ENCODE peak calls at places on chromosome 14, in nine cellular contexts. J is CD8-positive, alpha-beta T cell; H is prostate gland; P is tibial nerve; I is hepatocyte; W is heart right ventricle; Z is IMR-90; N is osteoblast; C is PC-3. T is an unnamed sample. For H3K36me3, the result is how much of the 10 kb centered on the place peaks cover.

GRCh38 chr14:68704736-68705720 is 87.8 kb downstream of the ZFP36L1 start:
- DNase-seq in J (no peak), H (peak), P (no peak), I (no peak), W (no peak), Z (peak), N (peak), C (peak), T (peak)

GRCh38 chr14:38366374-38366773 is 110.5 kb upstream of the CLEC14A start:
- DNase-seq in J (no peak), H (no peak), P (no peak), I (no peak), W (no peak), Z (no peak), N (no peak), C (peak), T (no peak)

GRCh38 chr14:99118946-99119345 is 153.1 kb downstream of the BCL11B start:
- DNase-seq in J (no peak), H (no peak), P (no peak), I (no peak), W (no peak), Z (no peak), N (no peak), C (no peak), T (peak)

GRCh38 chr14:75995372-75996041 is 9.9 kb downstream of the IFT43 start:
- DNase-seq in J (no peak), H (no peak), P (peak), I (no peak), W (peak), Z (peak), N (no peak), C (no peak), T (peak)

GRCh38 chr14:104681689-104682074 is 7.7 kb upstream of the INF2 start:
- DNase-seq in J (no peak), H (peak), P (peak), I (peak), W (peak), Z (peak), N (peak), C (peak), T (peak)

GRCh38 chr14:64787619-64788018 is 83.4 kb downstream of the PLEKHG3 start:
- DNase-seq in J (no peak), H (no peak), P (no peak), I (no peak), W (no peak), Z (no peak), N (no peak), C (no peak), T (no peak)

GRCh38 chr14:20681348-20682126 is 2.8 kb upstream of the RNASE4 start:
- DNase-seq in J (peak), H (peak), P (peak), I (peak), W (peak), Z (peak), N (peak), C (peak), T (peak)

GRCh38 chr14:90061849-90062794 is at the start of gene KCNK13:
- DNase-seq in J (no peak), H (peak), P (no peak), I (peak), W (peak), Z (no peak), N (peak), C (peak), T (peak)

GRCh38 chr14:76376001-76376404 is at the start of gene ESRRB:
- DNase-seq in J (no peak), H (no peak), P (no peak), I (peak), W (no peak), Z (peak), N (no peak), C (no peak), T (peak)

GRCh38 chr14:37091651-37092050 is 80.8 kb downstream of the SLC25A21 start:
- DNase-seq in J (no peak), H (no peak), P (no peak), I (no peak), W (no peak), Z (peak), N (no peak), C (no peak), T (no peak)

GRCh38 chr14:91872011-91872476 is 4.7 kb upstream of the TC2N start:
- DNase-seq in J (peak), H (no peak), P (peak), I (no peak), W (no peak), Z (no peak), N (no peak), C (peak), T (no peak)

GRCh38 chr14:67643671-67644070 is 24.0 kb downstream of the ARG2 start:
- DNase-seq in J (no peak), H (no peak), P (no peak), I (no peak), W (no peak), Z (no peak), N (no peak), C (no peak), T (no peak)

GRCh38 chr14:25400607-25401206 is 350.8 kb upstream of the STXBP6 start:
- DNase-seq in J (peak), H (peak), P (peak), I (peak), W (no peak), Z (peak), N (no peak), C (peak), T (peak)

GRCh38 chr14:95469134-95469481 is 47.3 kb downstream of the SYNE3 start:
- DNase-seq in J (no peak), H (no peak), P (no peak), I (no peak), W (no peak), Z (no peak), N (no peak), C (no peak), T (no peak)

GRCh38 chr14:103361868-103362267 is 23.3 kb upstream of the MARK3 start:
- DNase-seq in J (no peak), H (no peak), P (no peak), I (no peak), W (no peak), Z (peak), N (peak), C (peak), T (no peak)

GRCh38 chr14:56774503-56774902 is 35.8 kb downstream of the OTX2 start:
- DNase-seq in J (no peak), H (no peak), P (no peak), I (no peak), W (no peak), Z (no peak), N (no peak), C (no peak), T (peak)

GRCh38 chr14:34496007-34496678 is 34.1 kb upstream of the SPTSSA start:
- DNase-seq in J (no peak), H (no peak), P (no peak), I (no peak), W (peak), Z (no peak), N (no peak), C (no peak), T (no peak)

GRCh38 chr14:84482256-84483071 is 1047.5 kb upstream of the FLRT2 start:
- DNase-seq in J (no peak), H (no peak), P (no peak), I (no peak), W (no peak), Z (peak), N (no peak), C (peak), T (no peak)

GRCh38 chr14:66247662-66248061 is 238.5 kb upstream of the CCDC196 start:
- DNase-seq in J (no peak), H (no peak), P (no peak), I (no peak), W (no peak), Z (no peak), N (no peak), C (no peak), T (peak)

GRCh38 chr14:98871796-98872195 is 400.2 kb downstream of the BCL11B start:
- DNase-seq in J (no peak), H (no peak), P (no peak), I (no peak), W (no peak), Z (no peak), N (no peak), C (no peak), T (no peak)

GRCh38 chr14:93207468-93208308 is 632 bp downstream of the UBR7 start:
- DNase-seq in J (no peak), H (no peak), P (peak), I (peak), W (no peak), Z (peak), N (peak), C (peak), T (peak)

GRCh38 chr14:35818346-35819115 is 7.6 kb upstream of the BRMS1L start:
- DNase-seq in J (no peak), H (peak), P (no peak), I (peak), W (no peak), Z (peak), N (peak), C (peak), T (no peak)

GRCh38 chr14:90444077-90444696 is 47.4 kb downstream of the CALM1 start:
- DNase-seq in J (no peak), H (peak), P (no peak), I (peak), W (no peak), Z (no peak), N (no peak), C (peak), T (no peak)

GRCh38 chr14:47022721-47023120 is 371.1 kb upstream of the RPL10L start:
- DNase-seq in J (no peak), H (no peak), P (no peak), I (no peak), W (no peak), Z (no peak), N (no peak), C (peak), T (no peak)

GRCh38 chr14:20455355-20456300 is 602 bp downstream of the APEX1 start:
- DNase-seq in J (no peak), H (no peak), P (no peak), I (peak), W (no peak), Z (peak), N (peak), C (peak), T (no peak)

GRCh38 chr14:64074961-64075619 is 219.1 kb downstream of the ESR2 start:
- DNase-seq in J (no peak), H (no peak), P (no peak), I (no peak), W (no peak), Z (peak), N (peak), C (peak), T (no peak)

GRCh38 chr14:51093371-51094281 is 1.3 kb downstream of the TRIM9 start:
- DNase-seq in J (peak), H (no peak), P (no peak), I (peak), W (peak), Z (no peak), N (peak), C (no peak), T (peak)

GRCh38 chr14:34722723-34723545 is 8.5 kb upstream of the CFL2 start:
- DNase-seq in J (peak), H (peak), P (peak), I (peak), W (no peak), Z (peak), N (peak), C (peak), T (peak)

GRCh38 chr14:98162829-98163228 is 1109.2 kb downstream of the BCL11B start:
- DNase-seq in J (no peak), H (no peak), P (no peak), I (no peak), W (no peak), Z (no peak), N (no peak), C (no peak), T (no peak)

GRCh38 chr14:24876009-24876690 is 173.8 kb downstream of the STXBP6 start:
- DNase-seq in J (no peak), H (no peak), P (no peak), I (no peak), W (no peak), Z (no peak), N (no peak), C (no peak), T (no peak)

GRCh38 chr14:75993567-75994041 is 8.0 kb downstream of the IFT43 start:
- DNase-seq in J (no peak), H (no peak), P (no peak), I (peak), W (no peak), Z (no peak), N (no peak), C (no peak), T (peak)

GRCh38 chr14:50762001-50762930 is 68.7 kb downstream of the NIN start:
- DNase-seq in J (no peak), H (no peak), P (no peak), I (no peak), W (no peak), Z (peak), N (no peak), C (peak), T (no peak)

GRCh38 chr14:88463318-88463717 is 77.9 kb downstream of the SPATA7 start:
- DNase-seq in J (no peak), H (no peak), P (no peak), I (peak), W (no peak), Z (no peak), N (no peak), C (peak), T (peak)
- TF ChIP-seq CTCF in J (peak), H (no peak), P (no peak), I (peak), W (peak), Z (peak), N (peak), C (peak), T (peak)

DNA sequence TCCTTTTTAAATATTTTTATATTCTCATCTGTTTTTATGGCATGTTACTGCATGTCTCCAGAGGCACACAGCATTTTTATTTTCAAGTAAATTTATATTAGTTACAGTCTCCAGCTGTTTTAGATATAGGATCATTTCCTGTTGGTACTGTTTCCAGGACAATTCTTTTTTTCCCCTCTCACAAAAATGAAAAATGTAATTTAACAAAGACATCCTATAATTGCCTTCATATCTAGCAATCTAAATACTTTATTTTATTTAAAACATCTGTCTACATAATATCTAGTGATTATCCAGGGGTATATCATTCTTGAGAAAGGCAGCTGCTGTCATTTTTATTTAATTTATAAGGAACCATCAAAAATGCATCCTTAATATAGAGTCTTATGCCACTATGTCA is 272.4 kb upstream of the NPAS3 start:
- DNase-seq in J (no peak), H (no peak), P (no peak), I (no peak), W (no peak), Z (no peak), N (no peak), C (no peak), T (no peak)
- H3K27ac ChIP-seq in J (no peak), H (no peak), P (no peak), I (no peak), W (no peak), Z (no peak), N (no peak), C (no peak), T (no peak)

GRCh38 chr14:73105727-73106126 is 30.6 kb upstream of the PSEN1 start:
- DNase-seq in J (no peak), H (no peak), P (no peak), I (no peak), W (no peak), Z (no peak), N (no peak), C (no peak), T (no peak)
- H3K36me3 ChIP-seq in J (under half), H (under half), P (half or more), I (under half), W (under half), Z (under half), N (half or more), C (half or more), T (half or more)

GRCh38 chr14:21894003-21894897 is 220.6 kb upstream of the OR4E1 start:
- DNase-seq in J (peak), H (no peak), P (no peak), I (peak), W (no peak), Z (no peak), N (no peak), C (peak), T (peak)
- TF ChIP-seq CTCF in J (peak), H (peak), P (no peak), I (peak), W (peak), Z (no peak), N (peak), C (peak), T (peak)

GRCh38 chr14:106850913-106851825 is 1324.8 kb downstream of the TMEM121 start:
- DNase-seq in J (no peak), H (no peak), P (no peak), I (no peak), W (no peak), Z (no peak), N (no peak), C (no peak), T (no peak)
- H3K27ac ChIP-seq in J (no peak), H (no peak), P (no peak), I (no peak), W (no peak), Z (no peak), N (no peak), C (no peak), T (no peak)

GRCh38 chr14:101880016-101880297 is 84.4 kb upstream of the DYNC1H1 start:
- DNase-seq in J (no peak), H (no peak), P (no peak), I (no peak), W (no peak), Z (no peak), N (no peak), C (no peak), T (no peak)
- H3K36me3 ChIP-seq in J (under half), H (under half), P (under half), I (under half), W (under half), Z (under half), N (under half), C (under half), T (under half)

GRCh38 chr14:85958069-85958468 is 428.1 kb downstream of the FLRT2 start:
- DNase-seq in J (no peak), H (no peak), P (no peak), I (no peak), W (no peak), Z (no peak), N (no peak), C (no peak), T (no peak)
- TF ChIP-seq CTCF in J (no peak), H (no peak), P (no peak), I (no peak), W (no peak), Z (no peak), N (no peak), C (no peak), T (peak)

DNA sequence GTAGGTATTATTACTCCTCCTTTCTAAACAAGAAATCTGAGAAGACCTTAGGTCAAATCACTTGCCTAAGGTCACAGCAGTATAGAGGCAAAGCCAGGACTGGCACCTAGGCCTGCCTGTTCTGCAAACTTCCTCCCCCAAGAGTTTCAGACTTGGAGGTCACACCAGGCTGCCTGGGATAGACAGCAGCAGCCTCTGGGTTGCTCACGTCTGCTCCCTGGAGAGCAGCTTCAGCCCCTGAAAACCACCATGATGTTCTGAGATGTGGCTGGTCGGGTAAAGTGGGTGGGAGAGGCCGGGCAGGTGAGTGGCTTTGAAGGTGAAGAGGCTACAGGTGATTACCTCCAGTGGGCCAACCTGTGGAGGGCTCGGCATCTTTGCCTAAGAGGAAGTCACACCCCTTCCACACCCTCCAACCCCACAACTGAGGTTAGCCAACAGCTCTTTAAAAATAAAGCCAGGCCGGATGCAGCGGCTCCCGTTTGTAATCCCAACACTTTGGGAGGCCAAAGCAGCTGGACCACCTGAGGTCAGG is 37.0 kb upstream of the PNMA1 start:
- DNase-seq in J (no peak), H (no peak), P (no peak), I (no peak), W (no peak), Z (no peak), N (peak), C (no peak), T (no peak)
- H3K27ac ChIP-seq in J (no peak), H (peak), P (peak), I (peak), W (peak), Z (no peak), N (no peak), C (no peak), T (no peak)

DNA sequence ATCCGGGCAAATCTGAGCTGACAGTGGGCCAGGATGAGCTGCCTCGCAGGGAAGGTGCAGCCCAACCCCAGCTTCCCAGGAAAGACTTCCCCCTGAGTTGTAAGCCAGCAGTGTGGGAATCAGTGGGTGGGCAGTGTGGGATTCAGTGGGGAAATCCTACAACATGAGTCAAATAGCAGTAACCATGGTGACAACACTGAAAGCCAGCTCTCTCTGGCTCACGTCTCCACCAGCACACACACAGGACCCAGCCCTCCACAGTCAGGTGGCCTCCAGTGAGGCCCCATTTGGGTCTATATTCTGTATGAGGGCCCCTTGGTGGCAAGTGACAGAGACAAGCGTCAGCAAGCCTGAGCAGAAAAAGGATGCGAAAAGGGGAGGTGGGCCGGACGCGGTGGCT is 6.0 kb upstream of the LGALS3 start:
- DNase-seq in J (no peak), H (no peak), P (no peak), I (peak), W (no peak), Z (peak), N (peak), C (peak), T (no peak)
- H3K36me3 ChIP-seq in J (under half), H (under half), P (under half), I (under half), W (under half), Z (under half), N (under half), C (under half), T (under half)